ENCODE peak calls at places on chromosomes 16 and 17, in six cellular contexts. U is aorta, F is gastrocnemius medialis, N is ascending aorta, J is colonic mucosa, M is A549. E is an unnamed sample.

GRCh38 chr16:24758373-24758772 is 28.9 kb downstream of the TNRC6A start:
- DNase-seq in U (no peak), F (no peak), N (no peak), J (no peak), M (no peak), E (peak; percentile 47)

GRCh38 chr17:28402224-28402630 is 3.8 kb downstream of the SLC46A1 start:
- DNase-seq in U (peak; percentile 28), F (no peak), N (peak; percentile 25), J (no peak), M (no peak), E (no peak)

GRCh38 chr16:66551788-66552287 is 538 bp upstream of the CKLF start:
- DNase-seq in U (no peak), F (no peak), N (no peak), J (no peak), M (no peak), E (no peak)

GRCh38 chr17:27490391-27490790 is 34.1 kb downstream of the KSR1 start:
- DNase-seq in U (no peak), F (no peak), N (no peak), J (no peak), M (no peak), E (no peak)

GRCh38 chr17:81712468-81713003 is 452 bp downstream of the SLC25A10 start:
- DNase-seq in U (no peak), F (no peak), N (no peak), J (peak; percentile 38), M (peak; percentile 77), E (no peak)

GRCh38 chr17:72270530-72270929 is 149.7 kb downstream of the SOX9 start:
- DNase-seq in U (peak; percentile 85), F (no peak), N (peak; percentile 69), J (no peak), M (no peak), E (peak; percentile 26)

GRCh38 chr16:84502075-84502474 is 2.4 kb downstream of the MEAK7 start:
- DNase-seq in U (peak; percentile 39), F (no peak), N (no peak), J (no peak), M (no peak), E (no peak)

GRCh38 chr17:69175262-69175811 is 33.6 kb upstream of the ABCA6 start:
- DNase-seq in U (no peak), F (no peak), N (no peak), J (no peak), M (no peak), E (no peak)

GRCh38 chr17:48368352-48368751 is 61.7 kb downstream of the SKAP1 start:
- DNase-seq in U (no peak), F (no peak), N (no peak), J (no peak), M (no peak), E (no peak)

GRCh38 chr16:66414891-66415290 is 12.2 kb upstream of the BEAN1 start:
- DNase-seq in U (no peak), F (no peak), N (no peak), J (no peak), M (no peak), E (peak; percentile 35)

GRCh38 chr17:65254166-65254565 is 117.0 kb downstream of the RGS9 start:
- DNase-seq in U (no peak), F (no peak), N (no peak), J (no peak), M (no peak), E (no peak)

GRCh38 chr17:15303851-15304250 is 37.5 kb downstream of the TEKT3 start:
- DNase-seq in U (no peak), F (no peak), N (no peak), J (no peak), M (no peak), E (no peak)

GRCh38 chr17:72811976-72812687 is 280.4 kb downstream of the SLC39A11 start:
- DNase-seq in U (no peak), F (no peak), N (no peak), J (no peak), M (no peak), E (no peak)

GRCh38 chr17:40647549-40648325 is at the start of gene SMARCE1:
- DNase-seq in U (peak; percentile 90), F (peak; percentile 19), N (peak; percentile 80), J (peak; percentile 76), M (peak; percentile 72), E (peak; percentile 66)

GRCh38 chr16:58464916-58465731 is 34.8 kb upstream of the NDRG4 start:
- DNase-seq in U (no peak), F (no peak), N (no peak), J (no peak), M (peak; percentile 81), E (no peak)

GRCh38 chr17:9241371-9241712 is 220.0 kb downstream of the NTN1 start:
- DNase-seq in U (peak; percentile 81), F (no peak), N (peak; percentile 84), J (peak; percentile 48), M (no peak), E (no peak)

GRCh38 chr17:45380046-45380765 is 52.5 kb downstream of the ARHGAP27 start:
- DNase-seq in U (no peak), F (no peak), N (no peak), J (no peak), M (no peak), E (no peak)

GRCh38 chr16:17515421-17516210 is 44.9 kb upstream of the XYLT1 start:
- DNase-seq in U (no peak), F (no peak), N (no peak), J (no peak), M (no peak), E (no peak)

GRCh38 chr17:80260791-80261158 is at the start of gene RNF213:
- DNase-seq in U (peak; percentile 84), F (no peak), N (peak; percentile 73), J (peak; percentile 49), M (peak; percentile 83), E (no peak)

GRCh38 chr17:8622191-8622590 is 8.3 kb downstream of the MYH10 start:
- DNase-seq in U (no peak), F (no peak), N (no peak), J (no peak), M (no peak), E (no peak)

GRCh38 chr17:12664252-12664651 is 1.4 kb upstream of the MYOCD start:
- DNase-seq in U (no peak), F (no peak), N (no peak), J (no peak), M (no peak), E (no peak)

GRCh38 chr17:12664894-12665262 is 812 bp upstream of the MYOCD start:
- DNase-seq in U (no peak), F (no peak), N (peak; percentile 65), J (no peak), M (no peak), E (no peak)

GRCh38 chr17:12667299-12667958 is 1.7 kb downstream of the MYOCD start:
- DNase-seq in U (no peak), F (no peak), N (peak; percentile 81), J (no peak), M (peak; percentile 70), E (peak; percentile 78)

GRCh38 chr17:12666718-12667117 is 1.0 kb downstream of the MYOCD start:
- DNase-seq in U (no peak), F (no peak), N (no peak), J (no peak), M (no peak), E (no peak)

GRCh38 chr17:12665263-12666210 is at the start of gene MYOCD:
- DNase-seq in U (peak; percentile 88), F (no peak), N (peak; percentile 88), J (peak; percentile 19), M (peak; percentile 48), E (peak; percentile 50)
- H3K27ac ChIP-seq in U (peak within 1 kb of the TSS; percentile 86), F (peak within 1 kb of the TSS; percentile 4), N (peak within 1 kb of the TSS; percentile 93), J (peak within 1 kb of the TSS; percentile 53), M (peak within 1 kb of the TSS; percentile 81), E (peak within 1 kb of the TSS; percentile 44)

GRCh38 chr17:19298561-19299213 is 61.5 kb downstream of the EPN2 start:
- DNase-seq in U (no peak), F (no peak), N (no peak), J (no peak), M (no peak), E (no peak)
- H3K4me3 ChIP-seq in U (no peak overlapping the region), F (no peak overlapping the region), N (no peak overlapping the region), J (no peak overlapping the region), M (no peak overlapping the region), E (no peak overlapping the region)

DNA sequence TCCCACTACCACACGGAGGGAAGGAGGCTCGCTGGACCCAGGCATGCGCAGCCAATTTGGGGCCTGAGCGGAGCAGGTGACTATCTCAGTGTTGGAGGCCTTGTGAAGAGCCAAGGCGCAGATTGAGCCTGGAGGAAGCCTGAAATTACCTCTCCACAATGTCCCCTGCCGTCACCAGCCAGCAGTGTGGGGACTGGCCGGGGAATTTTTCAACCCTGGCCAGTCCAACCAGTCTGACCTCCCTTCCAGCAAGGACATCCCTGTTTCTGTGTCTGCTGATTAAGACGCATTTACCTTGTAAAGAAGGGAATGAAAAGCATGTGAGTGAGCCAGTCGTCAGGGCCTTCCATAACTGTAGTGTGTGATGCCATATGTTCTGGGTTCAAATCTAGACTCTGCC is 198.1 kb upstream of the IRX3 start:
- DNase-seq in U (no peak), F (no peak), N (no peak), J (no peak), M (no peak), E (no peak)
- H3K27ac ChIP-seq in U (no peak overlapping the region), F (no peak overlapping the region), N (no peak overlapping the region), J (no peak overlapping the region), M (no peak overlapping the region), E (no peak overlapping the region)

GRCh38 chr16:30067584-30067916 is 2.0 kb downstream of the ALDOA start:
- DNase-seq in U (no peak), F (no peak), N (no peak), J (no peak), M (no peak), E (no peak)

GRCh38 chr16:30068750-30069574 is 3.4 kb downstream of the ALDOA start:
- DNase-seq in U (no peak), F (no peak), N (no peak), J (no peak), M (no peak), E (no peak)

GRCh38 chr16:30068333-30068732 is 2.8 kb downstream of the ALDOA start:
- DNase-seq in U (no peak), F (no peak), N (no peak), J (no peak), M (no peak), E (no peak)

GRCh38 chr16:30070490-30070889 is 4.9 kb downstream of the ALDOA start:
- DNase-seq in U (no peak), F (no peak), N (no peak), J (no peak), M (no peak), E (no peak)

GRCh38 chr16:30069575-30070462 is 4.3 kb downstream of the ALDOA start:
- DNase-seq in U (peak; percentile 68), F (no peak), N (no peak), J (no peak), M (no peak), E (no peak)
- H3K4me3 ChIP-seq in U (no peak overlapping the region), F (peak overlapping the region; percentile 9), N (no peak overlapping the region), J (no peak overlapping the region), M (no peak overlapping the region), E (peak overlapping the region; percentile 15)

DNA sequence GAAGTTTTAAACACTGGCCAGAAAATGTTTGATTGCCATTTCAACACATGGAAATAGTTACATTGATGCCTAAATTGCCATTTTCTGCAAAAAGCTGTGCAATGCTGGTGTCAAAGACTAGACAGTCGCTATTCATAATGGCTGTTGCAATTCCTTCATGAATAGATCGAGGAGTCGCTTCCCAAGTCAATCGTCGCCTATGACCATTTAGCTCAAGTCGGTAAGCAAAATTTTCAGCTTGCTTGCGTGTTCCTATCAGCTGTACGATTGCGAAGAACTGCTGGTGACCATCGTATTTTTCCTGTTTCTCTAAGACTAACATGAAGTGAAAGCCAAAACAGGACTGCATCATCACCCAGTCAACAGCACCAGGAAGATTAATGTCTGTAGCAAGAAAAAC is 23.7 kb downstream of the SIAH1 start:
- DNase-seq in U (no peak), F (no peak), N (no peak), J (no peak), M (no peak), E (no peak)
- H3K27ac ChIP-seq in U (no peak overlapping the region), F (no peak overlapping the region), N (no peak overlapping the region), J (no peak overlapping the region), M (no peak overlapping the region), E (no peak overlapping the region)